ENCODE peak calls at places on chromosomes 5 and 9, in seven cellular contexts. B, T, V, X, K, I and Z are unnamed samples.
A peak's percentile ranks its signal among the peaks of the same experiment; 100 is the strongest.

GRCh38 chr9:136786451-136786850 is 4.7 kb upstream of the TMEM141 start:
- DNase-seq in B (no peak), T (no peak), V (no peak), X (no peak), K (no peak), I (no peak), Z (no peak)

GRCh38 chr5:95392593-95393182 is 1.5 kb downstream of the FAM81B start:
- DNase-seq in B (no peak), T (no peak), V (no peak), X (peak; percentile 52), K (no peak), I (no peak), Z (no peak)

GRCh38 chr9:35555246-35555701 is 49.8 kb upstream of the TESK1 start:
- DNase-seq in B (no peak), T (no peak), V (no peak), X (no peak), K (no peak), I (no peak), Z (no peak)

GRCh38 chr5:34609951-34610431 is 46.1 kb upstream of the RAI14 start:
- DNase-seq in B (no peak), T (no peak), V (no peak), X (no peak), K (no peak), I (no peak), Z (no peak)

GRCh38 chr9:17116400-17116837 is 18.4 kb upstream of the CNTLN start:
- DNase-seq in B (no peak), T (no peak), V (peak; percentile 55), X (peak; percentile 23), K (peak; percentile 20), I (peak; percentile 59), Z (no peak)

GRCh38 chr9:97307091-97307490 is 368 bp upstream of the CCDC180 start:
- DNase-seq in B (peak; percentile 10), T (no peak), V (no peak), X (peak; percentile 92), K (no peak), I (peak; percentile 45), Z (peak; percentile 18)

GRCh38 chr5:135697959-135698345 is 119.2 kb upstream of the CXCL14 start:
- DNase-seq in B (no peak), T (no peak), V (no peak), X (no peak), K (no peak), I (no peak), Z (no peak)

GRCh38 chr5:160159991-160160826 is 41.0 kb upstream of the PWWP2A start:
- DNase-seq in B (no peak), T (no peak), V (peak; percentile 88), X (peak; percentile 55), K (no peak), I (no peak), Z (no peak)

GRCh38 chr5:59042201-59042600 is 459.3 kb downstream of the RAB3C start:
- DNase-seq in B (no peak), T (no peak), V (no peak), X (no peak), K (no peak), I (peak; percentile 27), Z (no peak)

GRCh38 chr5:58887721-58888409 is 305.0 kb downstream of the RAB3C start:
- DNase-seq in B (no peak), T (no peak), V (no peak), X (no peak), K (no peak), I (no peak), Z (no peak)

GRCh38 chr5:166330061-166330460 is 1961.4 kb upstream of the WWC1 start:
- DNase-seq in B (no peak), T (no peak), V (no peak), X (no peak), K (no peak), I (no peak), Z (no peak)

GRCh38 chr5:140044041-140044440 is 942 bp upstream of the NRG2 start:
- DNase-seq in B (no peak), T (no peak), V (no peak), X (no peak), K (no peak), I (no peak), Z (no peak)

GRCh38 chr5:123937230-123937629 is 425.3 kb downstream of the CSNK1G3 start:
- DNase-seq in B (no peak), T (no peak), V (peak; percentile 36), X (peak; percentile 47), K (peak; percentile 56), I (no peak), Z (no peak)

GRCh38 chr9:132128191-132128590 is 33.7 kb upstream of the NTNG2 start:
- DNase-seq in B (no peak), T (no peak), V (no peak), X (no peak), K (no peak), I (no peak), Z (no peak)

GRCh38 chr5:72146056-72146455 is 38.8 kb downstream of the MAP1B start:
- DNase-seq in B (no peak), T (no peak), V (no peak), X (no peak), K (no peak), I (no peak), Z (no peak)

GRCh38 chr9:136050266-136050705 is 44.8 kb downstream of the NACC2 start:
- DNase-seq in B (no peak), T (no peak), V (no peak), X (no peak), K (no peak), I (no peak), Z (peak; percentile 9)

GRCh38 chr9:70413427-70413797 is 1.0 kb downstream of the KLF9 start:
- DNase-seq in B (peak; percentile 72), T (peak; percentile 78), V (no peak), X (peak; percentile 60), K (no peak), I (peak; percentile 30), Z (peak; percentile 72)

GRCh38 chr5:76816110-76816831 is 2.6 kb upstream of the F2RL1 start:
- DNase-seq in B (no peak), T (no peak), V (no peak), X (no peak), K (no peak), I (peak; percentile 56), Z (no peak)